ENCODE peak calls at places on chromosome 1, in four cellular contexts. A is DMS79 treated with DMSO at 0.1 percent for 48 hours, O is left cardiac atrium, K is nephron progenitor cell. C is an unnamed sample.

GRCh38 chr1:174358344-174358743 is 89.4 kb upstream of the GPR52 start:
- DNase-seq in A (no peak), K (no peak), O (no peak), C (no peak)

GRCh38 chr1:154953611-154954038 is 2.3 kb downstream of the PBXIP1 start:
- DNase-seq in O (no peak), A (peak; percentile 8), K (no peak), C (no peak)

GRCh38 chr1:161915051-161915503 is 108.6 kb downstream of the OLFML2B start:
- DNase-seq in O (no peak), K (no peak), A (no peak), C (no peak)

GRCh38 chr1:101247404-101248287 is 10.8 kb downstream of the S1PR1 start:
- DNase-seq in K (no peak), A (no peak), O (no peak), C (no peak)

GRCh38 chr1:199512037-199512710 is 515.3 kb upstream of the NR5A2 start:
- DNase-seq in A (no peak), O (no peak), K (peak; percentile 29), C (no peak)

GRCh38 chr1:42266253-42267135 is 68.5 kb downstream of the FOXJ3 start:
- DNase-seq in K (no peak), A (no peak), O (no peak), C (no peak)

GRCh38 chr1:204974326-204974725 is 68.7 kb upstream of the CNTN2 start:
- DNase-seq in K (no peak), A (no peak), O (no peak), C (no peak)

GRCh38 chr1:22039594-22040347 is 12.7 kb upstream of the CDC42 start:
- DNase-seq in K (no peak), O (peak; percentile 80), A (peak; percentile 99), C (peak; percentile 23)

GRCh38 chr1:11799099-11799498 is 6.7 kb downstream of the MTHFR start:
- DNase-seq in A (no peak), O (peak; percentile 16), K (no peak), C (no peak)

GRCh38 chr1:9198538-9199361 is 35.8 kb upstream of the H6PD start:
- DNase-seq in O (no peak), K (peak; percentile 81), A (peak; percentile 55), C (peak; percentile 63)

GRCh38 chr1:41633764-41634163 is 149.3 kb upstream of the EDN2 start:
- DNase-seq in K (no peak), A (no peak), O (no peak), C (no peak)

GRCh38 chr1:18913065-18913502 is 10.7 kb upstream of the ALDH4A1 start:
- DNase-seq in A (no peak), K (peak; percentile 89), O (peak; percentile 86), C (peak; percentile 93)

GRCh38 chr1:169466259-169467230 is 19.2 kb downstream of the SLC19A2 start:
- DNase-seq in A (no peak), K (no peak), O (no peak), C (no peak)

GRCh38 chr1:154758346-154758745 is 111.7 kb downstream of the KCNN3 start:
- DNase-seq in K (no peak), O (no peak), A (no peak), C (no peak)

GRCh38 chr1:155169541-155169940 is 3.6 kb downstream of the KRTCAP2 start:
- DNase-seq in K (no peak), O (no peak), A (no peak), C (no peak)

GRCh38 chr1:54428838-54429513 is 22.8 kb upstream of the SSBP3 start:
- DNase-seq in O (no peak), A (no peak), K (no peak), C (no peak)

GRCh38 chr1:214316597-214316996 is 35.6 kb downstream of the SMYD2 start:
- DNase-seq in O (no peak), A (no peak), K (no peak), C (no peak)

GRCh38 chr1:109847251-109847650 is 63.4 kb upstream of the CSF1 start:
- DNase-seq in K (peak; percentile 15), A (no peak), O (no peak), C (no peak)